ENCODE peak calls at places on chromosomes 16 and 17, in seven cellular contexts. W is retinal pigment epithelial cell, X is HCT116, N is AG04450, V is hepatocyte, Z is AG10803, B is cardiac muscle cell. R is an unnamed sample.

GRCh38 chr16:76464973-76465620 is 187.9 kb downstream of the CNTNAP4 start:
- DNase-seq in W (no peak), X (no peak), N (no peak), V (no peak), Z (no peak), B (no peak), R (no peak)

GRCh38 chr17:31491794-31492171 is 100.3 kb downstream of the RAB11FIP4 start:
- DNase-seq in W (no peak), X (no peak), N (no peak), V (no peak), Z (no peak), B (no peak), R (no peak)

GRCh38 chr16:88634141-88634993 is 4.0 kb upstream of the IL17C start:
- DNase-seq in W (no peak), X (no peak), N (no peak), V (peak), Z (peak), B (no peak), R (no peak)

GRCh38 chr16:81175325-81175891 is 63.1 kb upstream of the BCO1 start:
- DNase-seq in W (no peak), X (no peak), N (peak), V (no peak), Z (peak), B (no peak), R (peak)

GRCh38 chr16:7397901-7398300 is 65.3 kb downstream of the RBFOX1 start:
- DNase-seq in W (peak), X (no peak), N (no peak), V (peak), Z (peak), B (no peak), R (no peak)

GRCh38 chr17:59859444-59860025 is 33.2 kb downstream of the TUBD1 start:
- DNase-seq in W (no peak), X (no peak), N (no peak), V (no peak), Z (peak), B (no peak), R (peak)

GRCh38 chr17:49195746-49196145 is 14.6 kb downstream of the GNGT2 start:
- DNase-seq in W (no peak), X (no peak), N (no peak), V (no peak), Z (no peak), B (no peak), R (no peak)

GRCh38 chr17:38745545-38745944 is 2.6 kb downstream of the PCGF2 start:
- DNase-seq in W (no peak), X (no peak), N (no peak), V (peak), Z (no peak), B (no peak), R (no peak)

GRCh38 chr16:3131755-3132377 is 3.0 kb upstream of the ZNF213 start:
- DNase-seq in W (no peak), X (no peak), N (no peak), V (peak), Z (no peak), B (peak), R (no peak)

DNA sequence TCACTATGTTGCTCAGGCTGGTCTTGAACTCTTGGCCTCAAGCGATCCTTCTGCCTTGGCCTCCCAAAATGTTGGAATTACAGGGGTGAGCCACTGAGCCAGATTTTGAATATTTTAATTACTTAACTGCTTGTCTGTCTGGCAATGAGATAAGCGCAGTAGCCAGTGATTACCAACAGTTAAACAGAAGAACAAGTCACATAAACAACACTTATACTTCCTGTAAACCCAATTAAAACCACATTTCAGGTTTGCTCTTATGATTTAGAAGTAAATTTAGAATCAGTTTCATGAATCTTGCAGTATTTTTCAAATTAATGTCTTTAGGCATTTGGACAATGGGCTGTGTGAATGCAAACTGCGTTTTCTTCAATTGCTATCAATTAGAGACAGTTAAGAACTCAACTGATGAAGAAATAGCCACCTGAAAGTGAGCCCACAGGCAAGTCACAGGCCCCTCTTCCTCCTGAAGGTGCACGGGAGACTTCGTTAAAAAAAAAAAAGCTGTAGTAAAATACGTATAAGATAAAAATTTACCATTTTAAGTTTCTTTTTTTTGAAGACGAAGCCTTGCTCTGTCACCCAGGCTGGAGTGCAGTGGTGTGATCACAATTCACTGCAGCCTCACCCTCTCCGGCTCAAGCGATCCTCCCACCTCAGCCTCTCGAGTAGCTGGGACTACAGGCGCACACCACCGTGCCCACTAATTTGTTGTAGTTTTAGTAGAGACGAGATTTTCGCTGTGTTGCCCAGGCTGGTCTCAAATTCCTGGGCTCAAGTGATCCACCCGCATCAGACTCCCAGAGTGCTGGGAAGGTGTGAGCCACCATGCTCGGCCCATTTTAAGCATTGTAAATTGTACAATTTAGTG is 73.0 kb downstream of the PITPNC1 start:
- DNase-seq in W (no peak), X (no peak), N (no peak), V (no peak), Z (no peak), B (no peak), R (no peak)
- H3K4me3 ChIP-seq in W (no peak), X (no peak), N (no peak), V (no peak), Z (no peak), B (no peak), R (no peak)

GRCh38 chr16:85718682-85719081 is 29.9 kb upstream of the GINS2 start:
- DNase-seq in W (no peak), X (no peak), N (no peak), V (peak), Z (no peak), B (peak), R (no peak)
- TF ChIP-seq CTCF in W (peak), X (peak), N (peak), V (peak), Z (peak), B (peak), R (peak)

DNA sequence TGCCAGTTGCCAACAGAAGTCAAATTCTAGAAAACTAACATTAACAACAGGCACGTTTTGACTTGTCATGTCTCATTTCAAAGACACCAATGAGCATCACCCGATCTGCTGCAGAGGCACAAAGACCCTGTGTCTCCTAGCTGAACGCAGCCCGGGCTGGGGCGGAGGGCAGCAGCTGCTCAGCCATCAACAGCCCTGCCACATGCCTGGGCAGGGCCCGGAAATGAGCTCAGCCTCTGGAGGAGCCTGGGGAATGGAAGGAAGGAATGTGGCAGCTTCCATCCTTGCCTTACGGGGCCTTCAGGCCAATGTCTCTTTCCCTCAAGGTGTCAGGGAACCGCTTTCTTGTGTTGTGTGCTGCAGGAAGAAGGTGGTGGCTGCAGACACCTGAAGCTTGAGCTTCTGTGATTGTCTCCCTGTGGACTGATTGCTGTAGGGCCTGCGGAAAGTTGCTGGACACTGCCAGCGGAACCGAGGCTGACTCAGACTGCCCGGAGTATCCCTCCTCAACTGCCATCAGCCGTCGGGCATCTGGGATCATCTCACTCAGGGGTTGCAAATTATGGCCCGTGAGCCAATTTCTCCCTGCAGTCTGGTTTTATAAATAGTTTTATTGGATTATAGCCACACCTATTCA is 7.3 kb downstream of the CDH13 start:
- DNase-seq in W (no peak), X (no peak), N (no peak), V (no peak), Z (peak), B (no peak), R (no peak)
- H3K4me3 ChIP-seq in W (no peak), X (no peak), N (no peak), V (no peak), Z (no peak), B (no peak), R (no peak)

GRCh38 chr17:56880133-56880532 is 33.7 kb downstream of the TRIM25 start:
- DNase-seq in W (no peak), X (no peak), N (no peak), V (no peak), Z (no peak), B (no peak), R (no peak)
- TF ChIP-seq CTCF in W (no peak), X (no peak), N (no peak), V (no peak), Z (no peak), B (no peak), R (no peak)

DNA sequence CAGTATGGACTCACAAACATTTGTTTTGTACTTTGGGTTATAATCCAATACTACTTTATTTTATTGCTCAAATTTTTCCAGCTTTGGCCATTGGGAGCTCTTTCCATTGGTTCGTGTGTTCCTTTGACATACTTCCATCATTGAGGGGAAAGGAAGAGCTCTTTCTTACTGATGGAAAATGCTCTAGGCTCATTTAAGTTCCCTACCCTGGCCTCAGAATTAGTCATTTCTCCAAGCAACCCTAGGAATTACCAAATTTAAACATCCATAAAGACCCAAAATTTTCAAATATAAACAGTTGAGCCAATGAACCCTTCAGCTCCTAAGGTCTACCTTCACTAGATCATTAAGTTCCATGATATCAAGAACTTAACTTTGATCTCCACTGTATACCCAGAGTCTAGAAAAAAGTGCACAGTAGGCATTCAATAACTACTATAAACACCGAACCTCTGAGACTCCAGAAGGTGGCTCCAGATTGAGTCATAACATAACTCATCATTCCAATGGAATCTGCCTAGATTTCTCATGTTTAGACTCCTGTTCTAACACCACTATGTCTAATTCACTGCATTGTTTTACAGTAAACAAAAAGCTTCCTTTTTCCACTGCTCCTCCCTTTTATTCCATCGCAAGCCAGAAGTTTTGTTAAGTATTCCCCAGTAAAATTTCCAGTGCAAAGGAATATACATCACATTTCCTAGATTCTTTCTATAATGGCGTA is 39.0 kb downstream of the SMURF2 start:
- DNase-seq in W (no peak), X (peak), N (no peak), V (no peak), Z (peak), B (no peak), R (peak)
- H3K4me3 ChIP-seq in W (no peak), X (no peak), N (no peak), V (no peak), Z (no peak), B (no peak), R (no peak)

GRCh38 chr17:33052856-33053255 is 61.2 kb downstream of the SPACA3 start:
- DNase-seq in W (no peak), X (no peak), N (no peak), V (no peak), Z (peak), B (no peak), R (no peak)

GRCh38 chr17:33046361-33047255 is 55.0 kb downstream of the SPACA3 start:
- DNase-seq in W (no peak), X (no peak), N (no peak), V (no peak), Z (no peak), B (no peak), R (no peak)

GRCh38 chr17:33049781-33050414 is 58.3 kb downstream of the SPACA3 start:
- DNase-seq in W (no peak), X (peak), N (no peak), V (peak), Z (peak), B (peak), R (no peak)

GRCh38 chr17:33053641-33054040 is 62.0 kb downstream of the SPACA3 start:
- DNase-seq in W (no peak), X (no peak), N (no peak), V (no peak), Z (no peak), B (no peak), R (no peak)

DNA sequence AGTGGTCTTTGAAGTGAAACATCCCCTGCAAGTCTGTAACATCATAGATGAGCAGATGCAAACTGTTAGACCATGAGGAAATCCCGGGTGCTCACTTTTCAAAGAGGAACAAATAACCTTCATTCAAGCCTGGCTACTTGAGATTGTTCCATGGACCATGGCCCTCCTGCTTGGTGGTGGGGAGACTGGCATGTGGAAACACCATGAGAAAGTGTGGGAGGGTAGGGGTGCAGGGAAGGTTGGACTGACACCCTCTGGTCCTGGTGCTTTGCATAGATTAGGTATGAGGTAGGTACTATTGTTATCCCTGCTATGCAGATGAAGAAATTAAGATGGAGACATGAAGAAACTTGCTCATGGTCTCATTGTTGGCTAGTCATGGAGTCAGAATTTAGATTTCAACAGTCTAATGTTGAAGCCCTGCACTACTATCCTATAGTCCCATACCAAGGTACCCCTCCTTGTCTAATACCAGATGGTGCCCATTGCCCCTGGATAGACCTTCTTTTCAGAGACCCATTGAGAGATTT is 59.0 kb downstream of the SPACA3 start:
- DNase-seq in W (no peak), X (no peak), N (no peak), V (no peak), Z (no peak), B (no peak), R (no peak)
- TF ChIP-seq CTCF in W (no peak), X (no peak), N (no peak), V (no peak), Z (no peak), B (no peak), R (no peak)

GRCh38 chr17:50471009-50471905 is 2.6 kb upstream of the CHAD start:
- DNase-seq in W (no peak), X (no peak), N (no peak), V (no peak), Z (no peak), B (no peak), R (no peak)

GRCh38 chr17:50472286-50472685 is 3.6 kb upstream of the CHAD start:
- DNase-seq in W (no peak), X (no peak), N (no peak), V (no peak), Z (no peak), B (no peak), R (no peak)

GRCh38 chr17:50474523-50474922 is 4.1 kb upstream of the RSAD1 start:
- DNase-seq in W (no peak), X (no peak), N (no peak), V (no peak), Z (no peak), B (no peak), R (no peak)

GRCh38 chr17:50475362-50475761 is 3.3 kb upstream of the RSAD1 start:
- DNase-seq in W (no peak), X (no peak), N (no peak), V (no peak), Z (no peak), B (no peak), R (no peak)

GRCh38 chr17:50473901-50474300 is 4.8 kb upstream of the RSAD1 start:
- DNase-seq in W (no peak), X (no peak), N (no peak), V (no peak), Z (no peak), B (no peak), R (no peak)
- H3K4me3 ChIP-seq in W (no peak), X (no peak), N (no peak), V (no peak), Z (no peak), B (no peak), R (no peak)

GRCh38 chr17:16456770-16457316 is 35.1 kb downstream of the LRRC75A start:
- DNase-seq in W (no peak), X (no peak), N (no peak), V (no peak), Z (no peak), B (peak), R (no peak)
- TF ChIP-seq CTCF in W (no peak), X (no peak), N (no peak), V (no peak), Z (no peak), B (no peak), R (no peak)